ENCODE peak calls at places on chromosomes 5 and 9, in six cellular contexts. T, G, S, X, U and L are unnamed samples.

GRCh38 chr5:116652903-116653302 is 78.3 kb upstream of the SEMA6A start:
- DNase-seq in G (no peak), T (peak), U (no peak), S (no peak), X (no peak), L (no peak)

GRCh38 chr5:73974871-73975351 is 348.9 kb downstream of the ARHGEF28 start:
- DNase-seq in T (no peak), S (no peak), X (no peak), U (no peak), G (no peak), L (no peak)

GRCh38 chr9:15696979-15697378 is 144.1 kb downstream of the CCDC171 start:
- DNase-seq in T (peak), S (no peak), G (no peak), U (peak), X (no peak), L (no peak)

GRCh38 chr5:80763873-80764647 is 109.3 kb upstream of the DHFR start:
- DNase-seq in S (no peak), U (no peak), G (no peak), X (no peak), T (peak), L (no peak)

GRCh38 chr9:87620727-87621322 is 105.1 kb upstream of the CTSL start:
- DNase-seq in X (no peak), S (no peak), T (peak), U (no peak), G (no peak), L (no peak)

GRCh38 chr5:171207256-171207866 is 101.7 kb upstream of the TLX3 start:
- DNase-seq in T (peak), U (peak), G (no peak), S (no peak), X (peak), L (peak)

GRCh38 chr9:4495537-4495936 is 5.3 kb downstream of the SLC1A1 start:
- DNase-seq in U (no peak), S (no peak), T (no peak), G (no peak), X (no peak), L (no peak)

GRCh38 chr5:68533571-68534051 is 318.1 kb downstream of the PIK3R1 start:
- DNase-seq in X (no peak), U (no peak), S (no peak), G (no peak), T (no peak), L (no peak)

GRCh38 chr5:15897609-15898008 is 282.0 kb downstream of the MARCHF11 start:
- DNase-seq in S (no peak), X (no peak), U (no peak), T (no peak), G (no peak), L (no peak)

GRCh38 chr5:149667084-149667826 is 62.9 kb upstream of the PPARGC1B start:
- DNase-seq in X (peak), T (no peak), G (peak), S (no peak), U (peak), L (peak)

GRCh38 chr9:120937596-120937995 is 11.0 kb upstream of the TRAF1 start:
- DNase-seq in S (no peak), T (no peak), G (no peak), X (no peak), U (peak), L (no peak)

GRCh38 chr9:83385317-83385716 is 152.9 kb downstream of the FRMD3 start:
- DNase-seq in U (no peak), X (no peak), T (no peak), S (no peak), G (no peak), L (no peak)

GRCh38 chr5:72125931-72126620 is 18.8 kb downstream of the MAP1B start:
- DNase-seq in U (peak), T (no peak), G (no peak), S (no peak), X (no peak), L (no peak)

GRCh38 chr5:135488727-135489465 is 36.7 kb upstream of the TIFAB start:
- DNase-seq in X (no peak), T (peak), U (peak), G (no peak), S (no peak), L (peak)